ENCODE peak calls at places on chromosome 2, in seven cellular contexts. C is HCT116, N is endothelial cell of umbilical vein, D is GM12878, S is HepG2, L is SK-N-SH, H is H1. M is an unnamed sample.

GRCh38 chr2:133322909-133323308 is 245.4 kb downstream of the NCKAP5 start:
- DNase-seq in C (no peak), N (no peak), D (no peak), H (no peak), L (no peak), S (no peak), M (no peak)

GRCh38 chr2:119702918-119703401 is 24.0 kb downstream of the TMEM177 start:
- DNase-seq in S (peak), D (no peak), H (peak), C (peak), N (peak), L (peak), M (peak)

GRCh38 chr2:172704072-172704936 is 31.3 kb upstream of the RAPGEF4 start:
- DNase-seq in L (peak), S (peak), H (no peak), D (no peak), N (peak), C (no peak), M (peak)

GRCh38 chr2:189260361-189260761 is 80.8 kb upstream of the COL5A2 start:
- DNase-seq in N (no peak), D (peak), H (no peak), S (no peak), L (no peak), C (no peak), M (no peak)

GRCh38 chr2:197628043-197628500 is 47.3 kb downstream of the RFTN2 start:
- DNase-seq in D (peak), N (peak), C (no peak), S (no peak), L (no peak), H (no peak), M (no peak)

GRCh38 chr2:238370482-238371372 is 50.4 kb downstream of the TRAF3IP1 start:
- DNase-seq in H (no peak), D (no peak), C (peak), L (peak), N (peak), S (peak), M (peak)

GRCh38 chr2:159902722-159903121 is 104.7 kb upstream of the CD302 start:
- DNase-seq in S (no peak), H (no peak), L (no peak), C (no peak), D (no peak), N (no peak), M (no peak)

GRCh38 chr2:164126960-164127359 is 391.2 kb upstream of the FIGN start:
- DNase-seq in C (no peak), D (no peak), N (no peak), S (no peak), H (no peak), L (no peak), M (no peak)

GRCh38 chr2:118844261-118845004 is 3.0 kb downstream of the EN1 start:
- DNase-seq in S (no peak), C (no peak), H (peak), D (no peak), L (no peak), N (no peak), M (no peak)

GRCh38 chr2:96552284-96553175 is 16.0 kb downstream of the ARID5A start:
- DNase-seq in C (no peak), S (no peak), N (no peak), L (peak), H (no peak), D (no peak), M (no peak)
- TF ChIP-seq MAX in C (no peak), S (no peak), N (no peak), L (no peak), H (no peak), D (no peak), M (no peak)

DNA sequence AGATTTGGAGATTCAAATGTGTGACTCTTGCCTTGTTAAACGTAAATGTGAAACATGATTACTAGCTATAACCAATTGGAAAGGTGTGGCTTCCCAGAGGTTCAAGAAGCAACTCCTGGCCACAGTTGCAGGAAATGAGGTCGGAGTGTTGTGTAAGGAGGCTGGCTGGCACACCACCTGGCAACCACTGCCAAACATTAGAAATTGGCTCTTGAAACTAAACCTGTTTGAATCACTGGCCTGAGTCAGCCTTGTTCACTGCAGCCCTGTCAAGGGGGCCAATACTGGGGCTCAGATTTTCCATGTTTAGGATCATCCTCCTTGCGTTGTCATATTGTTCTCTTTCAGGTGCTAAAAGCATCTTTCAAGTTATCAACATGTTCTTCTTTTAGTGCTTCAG is 206.3 kb downstream of the ARL6IP6 start:
- DNase-seq in L (no peak), S (no peak), N (no peak), D (no peak), C (no peak), H (no peak), M (no peak)
- TF ChIP-seq POLR2AphosphoS5 in L (no peak), S (no peak), N (no peak), D (no peak), C (no peak), H (no peak), M (no peak)

GRCh38 chr2:39512434-39512935 is 75.4 kb upstream of the MAP4K3 start:
- DNase-seq in H (no peak), C (no peak), L (no peak), D (no peak), N (no peak), S (no peak), M (no peak)
- TF ChIP-seq MAX in H (no peak), C (no peak), L (no peak), D (no peak), N (no peak), S (no peak), M (no peak)

GRCh38 chr2:201901770-201902169 is 95.4 kb downstream of the CDK15 start:
- DNase-seq in N (no peak), S (no peak), L (no peak), D (no peak), H (no peak), C (no peak), M (peak)
- TF ChIP-seq POLR2AphosphoS5 in N (no peak), S (no peak), L (no peak), D (no peak), H (no peak), C (no peak), M (peak)

M was measured in K562.